ENCODE peak calls at places on chromosome 18, in ten cellular contexts. D, K, U, S, Y, W, O, P, M and R are unnamed samples.

GRCh38 chr18:28637897-28638296 is 461.0 kb upstream of the CDH2 start:
- DNase-seq in K (no peak), M (no peak), S (no peak), U (no peak), Y (no peak), D (no peak), P (no peak), W (no peak), O (no peak), R (no peak)

GRCh38 chr18:56294484-56295183 is 343.8 kb downstream of the TXNL1 start:
- DNase-seq in O (no peak), P (no peak), U (no peak), Y (no peak), W (no peak), D (no peak), M (no peak), K (no peak), S (no peak), R (no peak)

GRCh38 chr18:54127759-54128378 is 96.6 kb downstream of the MBD2 start:
- DNase-seq in W (no peak), S (peak), P (no peak), U (peak), D (peak), Y (peak), K (peak), O (peak), M (no peak), R (no peak)

GRCh38 chr18:57959278-57959677 is 84.7 kb upstream of the NEDD4L start:
- DNase-seq in P (no peak), W (no peak), D (no peak), Y (peak), K (no peak), M (peak), O (no peak), S (peak), U (peak), R (peak)

GRCh38 chr18:59376351-59376935 is 17.4 kb upstream of the LMAN1 start:
- DNase-seq in P (no peak), Y (no peak), K (no peak), D (no peak), U (no peak), S (no peak), M (no peak), O (no peak), W (no peak), R (no peak)

GRCh38 chr18:77106331-77106730 is 26.3 kb downstream of the MBP start:
- DNase-seq in M (peak), S (no peak), Y (no peak), U (no peak), P (peak), D (no peak), O (peak), K (peak), W (peak), R (peak)

GRCh38 chr18:53380063-53380639 is 844.3 kb downstream of the MBD2 start:
- DNase-seq in D (peak), U (no peak), Y (peak), W (no peak), P (no peak), S (peak), K (no peak), O (no peak), M (no peak), R (no peak)

GRCh38 chr18:51862311-51862710 is 477.7 kb upstream of the DCC start:
- DNase-seq in S (no peak), D (no peak), P (no peak), K (no peak), Y (no peak), M (no peak), O (no peak), U (no peak), W (no peak), R (no peak)

GRCh38 chr18:70490008-70490933 is 201.4 kb downstream of the SOCS6 start:
- DNase-seq in O (peak), Y (peak), K (peak), M (peak), U (no peak), P (peak), S (peak), D (peak), W (no peak), R (no peak)

GRCh38 chr18:26628017-26628416 is 79.7 kb upstream of the KCTD1 start:
- DNase-seq in K (no peak), S (no peak), M (no peak), Y (no peak), W (no peak), D (no peak), P (no peak), O (no peak), U (no peak), R (no peak)

GRCh38 chr18:73199151-73199550 is 331.4 kb upstream of the NETO1 start:
- DNase-seq in D (no peak), W (no peak), U (no peak), M (no peak), S (no peak), P (no peak), Y (peak), O (no peak), K (no peak), R (no peak)

GRCh38 chr18:50507120-50507590 is 52.7 kb upstream of the MAPK4 start:
- DNase-seq in Y (peak), U (peak), M (no peak), O (no peak), S (peak), P (no peak), D (no peak), K (no peak), W (no peak), R (no peak)

GRCh38 chr18:58227361-58227930 is 183.4 kb downstream of the NEDD4L start:
- DNase-seq in O (no peak), P (no peak), W (no peak), M (no peak), S (no peak), Y (no peak), K (no peak), U (no peak), D (no peak), R (no peak)

GRCh38 chr18:70280007-70280925 is 8.6 kb upstream of the SOCS6 start:
- DNase-seq in S (peak), W (no peak), P (no peak), U (no peak), D (no peak), M (no peak), O (no peak), Y (peak), K (no peak), R (no peak)

GRCh38 chr18:73060666-73061270 is 193.0 kb upstream of the NETO1 start:
- DNase-seq in W (no peak), M (no peak), S (peak), K (no peak), Y (peak), D (peak), U (no peak), O (no peak), P (no peak), R (no peak)

GRCh38 chr18:58603365-58604067 is 25.4 kb downstream of the ALPK2 start:
- DNase-seq in Y (no peak), M (no peak), P (no peak), K (no peak), S (no peak), U (no peak), W (no peak), O (peak), D (no peak), R (no peak)

GRCh38 chr18:26453370-26454030 is 94.9 kb downstream of the KCTD1 start:
- DNase-seq in S (no peak), M (no peak), O (no peak), P (no peak), K (no peak), D (no peak), U (no peak), W (no peak), Y (no peak), R (no peak)

GRCh38 chr18:39685303-39685902 is 2119.8 kb upstream of the CELF4 start:
- DNase-seq in M (no peak), P (no peak), D (no peak), O (no peak), S (no peak), Y (no peak), U (no peak), K (no peak), W (no peak), R (no peak)

GRCh38 chr18:63319383-63320040 is at the start of gene BCL2:
- DNase-seq in S (no peak), O (peak), K (no peak), D (no peak), P (peak), M (peak), W (no peak), U (peak), Y (peak), R (no peak)

GRCh38 chr18:47485221-47485797 is 233.8 kb upstream of the SKOR2 start:
- DNase-seq in W (no peak), M (no peak), S (no peak), P (no peak), U (no peak), O (no peak), Y (no peak), K (no peak), D (no peak), R (no peak)

GRCh38 chr18:46315187-46315586 is 211.0 kb downstream of the HAUS1 start:
- DNase-seq in Y (no peak), U (no peak), W (no peak), O (no peak), D (no peak), K (no peak), P (no peak), M (no peak), S (no peak), R (no peak)

GRCh38 chr18:44589709-44590108 is 91.0 kb upstream of the SETBP1 start:
- DNase-seq in P (no peak), M (no peak), O (no peak), U (no peak), Y (peak), S (peak), D (peak), K (no peak), W (no peak), R (no peak)

GRCh38 chr18:49898421-49898820 is 85.1 kb upstream of the ACAA2 start:
- DNase-seq in S (peak), K (peak), U (no peak), D (no peak), M (peak), O (peak), P (peak), Y (peak), W (peak), R (peak)

GRCh38 chr18:31684279-31685096 is at the start of gene B4GALT6:
- DNase-seq in O (peak), D (no peak), U (peak), W (no peak), M (no peak), P (no peak), S (peak), Y (peak), K (peak), R (peak)

GRCh38 chr18:59846814-59847490 is 52.8 kb upstream of the PMAIP1 start:
- DNase-seq in D (no peak), K (peak), S (peak), Y (peak), W (no peak), P (no peak), O (peak), U (no peak), M (no peak), R (no peak)

GRCh38 chr18:27808678-27809077 is 368.3 kb downstream of the CDH2 start:
- DNase-seq in P (no peak), O (no peak), W (no peak), U (no peak), D (no peak), S (peak), K (no peak), M (no peak), Y (peak), R (no peak)

GRCh38 chr18:32771169-32771751 is 1.6 kb downstream of the KLHL14 start:
- DNase-seq in D (no peak), K (peak), P (no peak), M (no peak), W (no peak), O (no peak), U (peak), Y (no peak), S (no peak), R (no peak)

GRCh38 chr18:76274470-76275289 is 220.4 kb downstream of the ZNF516 start:
- DNase-seq in Y (peak), S (no peak), O (no peak), U (peak), W (no peak), P (no peak), M (no peak), D (no peak), K (no peak), R (no peak)

GRCh38 chr18:58046794-58047555 is 2.9 kb downstream of the NEDD4L start:
- DNase-seq in S (no peak), P (no peak), D (no peak), K (no peak), U (no peak), W (no peak), O (no peak), M (no peak), Y (no peak), R (no peak)

GRCh38 chr18:11752116-11752911 is 63.2 kb downstream of the GNAL start:
- DNase-seq in W (no peak), P (no peak), Y (peak), M (no peak), S (no peak), U (peak), D (no peak), O (no peak), K (no peak), R (no peak)

GRCh38 chr18:76391038-76391437 is 104.0 kb downstream of the ZNF516 start:
- DNase-seq in O (no peak), P (no peak), S (no peak), K (no peak), W (no peak), Y (no peak), M (no peak), D (no peak), U (no peak), R (no peak)

GRCh38 chr18:59517446-59518171 is 158.5 kb upstream of the LMAN1 start:
- DNase-seq in O (no peak), P (no peak), D (no peak), W (no peak), S (no peak), M (no peak), U (no peak), Y (peak), K (no peak), R (no peak)

GRCh38 chr18:6414118-6414722 is 491 bp downstream of the L3MBTL4 start:
- DNase-seq in Y (peak), M (no peak), D (no peak), P (no peak), S (no peak), W (no peak), K (peak), O (peak), U (no peak), R (peak)

GRCh38 chr18:23618862-23619387 is 32.6 kb upstream of the NPC1 start:
- DNase-seq in M (no peak), O (no peak), K (peak), S (no peak), D (no peak), U (peak), Y (no peak), W (no peak), P (no peak), R (peak)

GRCh38 chr18:72458256-72458655 is 85.9 kb downstream of the CBLN2 start:
- DNase-seq in Y (no peak), K (no peak), O (no peak), W (no peak), M (no peak), D (no peak), P (no peak), S (peak), U (no peak), R (no peak)